ENCODE peak calls at places on chromosomes 1 and 21, in ten cellular contexts. S is Kasumi-1; P is uterus; L is fibroblast of the aortic adventitia; K is GM23338; E is AG08396; N is myocyte; Z is upper lobe of right lung; G is GM12865; T is stimulated activated CD8-positive, alpha-beta memory T cell treated with anti-CD3 and anti-CD28 coated beads, Interleukin-7, amount 100 ng/mL, for 1 hour. Q is an unnamed sample.

GRCh38 chr1:93878501-93878888 is 511 bp downstream of the DNTTIP2 start:
- DNase-seq in G (peak; percentile 82), K (peak; percentile 36), L (peak; percentile 18), E (peak; percentile 30), S (peak; percentile 43), Z (peak; percentile 75), T (peak; percentile 48), P (peak; percentile 24), N (peak; percentile 24), Q (peak; percentile 38)

GRCh38 chr21:32022141-32022540 is 149.3 kb downstream of the HUNK start:
- DNase-seq in L (no peak), N (no peak), G (no peak), T (no peak), K (no peak), Z (no peak), E (no peak), P (no peak), S (peak; percentile 87), Q (no peak)

GRCh38 chr1:21909286-21909759 is 27.8 kb downstream of the HSPG2 start:
- DNase-seq in G (no peak), L (peak; percentile 89), P (no peak), N (peak; percentile 84), Z (no peak), E (peak; percentile 61), K (no peak), T (no peak), S (no peak), Q (peak; percentile 55)

GRCh38 chr1:217048104-217048707 is 325.0 kb upstream of the ESRRG start:
- DNase-seq in S (no peak), L (peak; percentile 2), N (no peak), E (no peak), Z (no peak), T (no peak), K (peak; percentile 77), P (no peak), G (peak; percentile 37), Q (no peak)

GRCh38 chr1:145879775-145880174 is 5.9 kb downstream of the ANKRD35 start:
- DNase-seq in N (no peak), S (no peak), Z (no peak), T (no peak), G (no peak), E (no peak), P (no peak), L (no peak), K (peak; percentile 16), Q (no peak)

GRCh38 chr1:153565529-153566374 is at the start of gene S100A2:
- DNase-seq in K (no peak), G (peak; percentile 54), T (no peak), N (peak; percentile 93), L (peak; percentile 92), E (peak; percentile 88), P (peak; percentile 77), Z (peak; percentile 83), S (peak; percentile 54), Q (peak; percentile 96)

GRCh38 chr1:224262373-224263054 is 67.5 kb downstream of the NVL start:
- DNase-seq in L (no peak), P (no peak), N (peak; percentile 40), S (no peak), Z (no peak), T (no peak), E (no peak), K (no peak), G (no peak), Q (no peak)

GRCh38 chr1:20604678-20605077 is 15.8 kb downstream of the CDA start:
- DNase-seq in Z (no peak), K (no peak), L (no peak), P (no peak), T (no peak), N (no peak), E (no peak), S (no peak), G (no peak), Q (no peak)

GRCh38 chr21:45033791-45034555 is 40.4 kb upstream of the ADARB1 start:
- DNase-seq in L (peak; percentile 77), K (no peak), Z (peak; percentile 64), T (no peak), E (peak; percentile 87), G (no peak), P (peak; percentile 15), S (no peak), N (peak; percentile 89), Q (peak; percentile 63)

GRCh38 chr1:204726478-204726877 is 40.9 kb upstream of the LRRN2 start:
- DNase-seq in P (no peak), S (no peak), G (peak; percentile 37), K (no peak), Z (no peak), L (peak; percentile 67), E (peak; percentile 33), N (no peak), T (no peak), Q (peak; percentile 28)

GRCh38 chr1:207695943-207696342 is 51.0 kb downstream of the CR1L start:
- DNase-seq in Z (no peak), T (no peak), L (no peak), K (peak; percentile 39), P (no peak), S (no peak), G (no peak), E (no peak), N (peak; percentile 12), Q (no peak)

GRCh38 chr1:181620183-181620582 is 136.9 kb downstream of the CACNA1E start:
- DNase-seq in K (no peak), S (no peak), Z (no peak), T (no peak), P (no peak), L (no peak), G (no peak), E (no peak), N (no peak), Q (no peak)

GRCh38 chr1:226444901-226445300 is 37.0 kb upstream of the PARP1 start:
- DNase-seq in K (peak; percentile 61), G (peak; percentile 94), L (no peak), E (no peak), T (no peak), S (no peak), Z (no peak), N (no peak), P (no peak), Q (no peak)

GRCh38 chr1:180228648-180229482 is 1.2 kb upstream of the LHX4 start:
- DNase-seq in K (peak; percentile 55), N (no peak), T (no peak), S (no peak), Z (peak; percentile 40), E (no peak), G (peak; percentile 37), P (no peak), L (no peak), Q (no peak)

GRCh38 chr1:74427676-74428075 is 84.7 kb downstream of the LRRC53 start:
- DNase-seq in S (no peak), T (no peak), K (no peak), E (no peak), P (no peak), Z (no peak), G (no peak), L (no peak), N (peak; percentile 1), Q (no peak)

GRCh38 chr1:109050228-109050995 is 8.5 kb upstream of the WDR47 start:
- DNase-seq in G (no peak), N (no peak), K (no peak), E (no peak), Z (no peak), S (no peak), T (no peak), P (no peak), L (no peak), Q (no peak)

GRCh38 chr1:61742620-61743431 is 546 bp downstream of the PATJ start:
- DNase-seq in Z (no peak), G (no peak), S (no peak), P (peak; percentile 43), N (peak; percentile 67), T (no peak), E (peak; percentile 80), K (peak; percentile 63), L (peak; percentile 68), Q (peak; percentile 30)

GRCh38 chr1:77412069-77412793 is 130.4 kb downstream of the AK5 start:
- DNase-seq in Z (no peak), S (peak; percentile 48), K (no peak), N (no peak), E (no peak), G (peak; percentile 11), P (no peak), T (no peak), L (peak; percentile 65), Q (peak; percentile 74)

GRCh38 chr1:165259236-165259635 is 97.3 kb downstream of the LMX1A start:
- DNase-seq in G (no peak), S (no peak), K (no peak), P (no peak), E (no peak), L (no peak), T (no peak), Z (no peak), N (no peak), Q (peak; percentile 10)

GRCh38 chr21:43865471-43866181 is 603 bp downstream of the AGPAT3 start:
- DNase-seq in L (peak; percentile 20), T (no peak), Z (peak; percentile 83), K (peak; percentile 30), E (peak; percentile 83), P (peak; percentile 40), N (peak; percentile 33), S (no peak), G (peak; percentile 63), Q (peak; percentile 13)

GRCh38 chr1:92444351-92444750 is 42.4 kb downstream of the GFI1 start:
- DNase-seq in G (no peak), K (no peak), P (no peak), Z (no peak), S (no peak), E (peak; percentile 72), N (no peak), L (peak; percentile 50), T (no peak), Q (peak; percentile 9)

GRCh38 chr1:33435096-33435820 is 4.4 kb upstream of the PHC2 start:
- DNase-seq in P (no peak), S (no peak), L (peak; percentile 58), E (no peak), G (no peak), N (peak; percentile 84), Z (no peak), T (no peak), K (no peak), Q (peak; percentile 97)

GRCh38 chr1:226975259-226975908 is 35.3 kb downstream of the COQ8A start:
- DNase-seq in N (peak; percentile 35), K (no peak), S (no peak), T (no peak), E (no peak), L (no peak), P (no peak), G (no peak), Z (no peak), Q (no peak)

GRCh38 chr1:27471476-27471875 is 18.5 kb downstream of the WASF2 start:
- DNase-seq in N (no peak), Z (no peak), P (no peak), E (no peak), G (no peak), L (no peak), T (no peak), S (no peak), K (no peak), Q (no peak)